ENCODE peak calls at places on chromosomes 11 and 22, in five cellular contexts. One of them, this sample, is unnamed.

GRCh38 chr22:37643225-37643847 is 3.9 kb downstream of the SH3BP1 start:
- DNase-seq in fibroblast of pulmonary artery: peak
- DNase-seq in Panc1: no peak
- DNase-seq in gastrocnemius medialis: peak
- DNase-seq in lower lobe of right lung: peak
- DNase-seq in this sample: peak

GRCh38 chr11:73265278-73265810 is 6.8 kb upstream of the P2RY6 start:
- DNase-seq in Panc1: no peak
- DNase-seq in lower lobe of right lung: no peak
- DNase-seq in gastrocnemius medialis: peak
- DNase-seq in fibroblast of pulmonary artery: no peak
- DNase-seq in this sample: no peak

GRCh38 chr11:96259053-96259837 is 83.8 kb downstream of the MAML2 start:
- DNase-seq in Panc1: no peak
- DNase-seq in fibroblast of pulmonary artery: peak
- DNase-seq in gastrocnemius medialis: no peak
- DNase-seq in lower lobe of right lung: no peak
- DNase-seq in this sample: peak

GRCh38 chr22:29733362-29734322 is 13.8 kb downstream of the CABP7 start:
- DNase-seq in Panc1: no peak
- DNase-seq in gastrocnemius medialis: peak
- DNase-seq in fibroblast of pulmonary artery: no peak
- DNase-seq in lower lobe of right lung: no peak
- DNase-seq in this sample: peak

GRCh38 chr11:61691378-61692156 is 11.4 kb downstream of the DAGLA start:
- DNase-seq in gastrocnemius medialis: no peak
- DNase-seq in fibroblast of pulmonary artery: no peak
- DNase-seq in lower lobe of right lung: no peak
- DNase-seq in Panc1: no peak
- DNase-seq in this sample: no peak

GRCh38 chr11:133753150-133753549 is 92.2 kb downstream of the SPATA19 start:
- DNase-seq in Panc1: no peak
- DNase-seq in lower lobe of right lung: no peak
- DNase-seq in gastrocnemius medialis: no peak
- DNase-seq in fibroblast of pulmonary artery: no peak
- DNase-seq in this sample: no peak

GRCh38 chr11:363948-364761 is 5.1 kb upstream of the B4GALNT4 start:
- DNase-seq in Panc1: peak
- DNase-seq in lower lobe of right lung: peak
- DNase-seq in fibroblast of pulmonary artery: peak
- DNase-seq in gastrocnemius medialis: no peak
- DNase-seq in this sample: peak

GRCh38 chr11:94199367-94200130 is 70.9 kb downstream of the PANX1 start:
- DNase-seq in fibroblast of pulmonary artery: no peak
- DNase-seq in Panc1: no peak
- DNase-seq in lower lobe of right lung: no peak
- DNase-seq in gastrocnemius medialis: no peak
- DNase-seq in this sample: no peak

GRCh38 chr22:22061085-22062077 is 78.8 kb upstream of the TOP3B start:
- DNase-seq in gastrocnemius medialis: peak
- DNase-seq in lower lobe of right lung: no peak
- DNase-seq in Panc1: no peak
- DNase-seq in fibroblast of pulmonary artery: peak
- DNase-seq in this sample: peak

GRCh38 chr22:31344369-31345330 is 1.5 kb downstream of the PATZ1 start:
- DNase-seq in gastrocnemius medialis: peak
- DNase-seq in Panc1: no peak
- DNase-seq in lower lobe of right lung: peak
- DNase-seq in fibroblast of pulmonary artery: peak
- DNase-seq in this sample: peak

GRCh38 chr11:103241574-103241973 is 132.3 kb downstream of the DYNC2H1 start:
- DNase-seq in fibroblast of pulmonary artery: no peak
- DNase-seq in gastrocnemius medialis: no peak
- DNase-seq in Panc1: no peak
- DNase-seq in lower lobe of right lung: no peak
- DNase-seq in this sample: no peak

GRCh38 chr11:27688076-27688475 is 12.2 kb downstream of the BDNF start:
- DNase-seq in lower lobe of right lung: no peak
- DNase-seq in Panc1: no peak
- DNase-seq in gastrocnemius medialis: no peak
- DNase-seq in fibroblast of pulmonary artery: no peak
- DNase-seq in this sample: no peak

GRCh38 chr11:107598225-107599139 is 7.5 kb downstream of the ELMOD1 start:
- DNase-seq in gastrocnemius medialis: no peak
- DNase-seq in fibroblast of pulmonary artery: peak
- DNase-seq in lower lobe of right lung: peak
- DNase-seq in Panc1: no peak
- DNase-seq in this sample: no peak

GRCh38 chr11:17637901-17638300 is 81.5 kb upstream of the MYOD1 start:
- DNase-seq in Panc1: no peak
- DNase-seq in lower lobe of right lung: no peak
- DNase-seq in gastrocnemius medialis: no peak
- DNase-seq in fibroblast of pulmonary artery: no peak
- DNase-seq in this sample: no peak

GRCh38 chr11:72058416-72059034 is 21.8 kb downstream of the NUMA1 start:
- DNase-seq in gastrocnemius medialis: peak
- DNase-seq in fibroblast of pulmonary artery: no peak
- DNase-seq in Panc1: no peak
- DNase-seq in lower lobe of right lung: no peak
- DNase-seq in this sample: no peak

GRCh38 chr11:128680906-128681305 is 13.0 kb upstream of the FLI1 start:
- DNase-seq in Panc1: no peak
- DNase-seq in gastrocnemius medialis: no peak
- DNase-seq in fibroblast of pulmonary artery: no peak
- DNase-seq in lower lobe of right lung: no peak
- DNase-seq in this sample: no peak

GRCh38 chr11:67640021-67640757 is 626 bp upstream of the TBX10 start:
- DNase-seq in fibroblast of pulmonary artery: peak
- DNase-seq in gastrocnemius medialis: peak
- DNase-seq in Panc1: no peak
- DNase-seq in lower lobe of right lung: peak
- DNase-seq in this sample: peak

DNA sequence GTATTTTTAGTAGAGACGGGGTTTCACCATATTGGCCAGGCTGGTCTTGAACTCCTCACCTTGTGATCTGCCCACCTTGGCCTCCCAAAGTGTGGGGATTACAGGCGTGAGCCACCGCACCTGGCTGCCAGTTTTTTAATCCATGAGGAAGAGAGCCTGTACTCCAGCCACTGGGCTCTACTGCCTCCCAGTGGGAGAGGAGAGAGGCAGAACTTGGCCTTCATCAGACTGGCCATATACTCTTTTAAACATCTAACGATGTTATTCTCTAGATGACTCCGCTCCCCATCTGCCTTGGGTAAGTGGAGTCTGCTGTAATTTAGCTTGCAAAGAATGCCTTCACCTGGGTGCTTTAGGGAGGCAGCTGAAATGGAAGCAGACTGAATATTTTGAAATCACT is 34.6 kb downstream of the SLC6A5 start:
- DNase-seq in gastrocnemius medialis: no peak
- DNase-seq in lower lobe of right lung: no peak
- DNase-seq in fibroblast of pulmonary artery: peak
- DNase-seq in Panc1: no peak
- DNase-seq in this sample: no peak
- TF ChIP-seq CTCF in gastrocnemius medialis: no peak
- TF ChIP-seq CTCF in lower lobe of right lung: no peak
- TF ChIP-seq CTCF in fibroblast of pulmonary artery: peak
- TF ChIP-seq CTCF in Panc1: peak
- TF ChIP-seq CTCF in this sample: no peak

DNA sequence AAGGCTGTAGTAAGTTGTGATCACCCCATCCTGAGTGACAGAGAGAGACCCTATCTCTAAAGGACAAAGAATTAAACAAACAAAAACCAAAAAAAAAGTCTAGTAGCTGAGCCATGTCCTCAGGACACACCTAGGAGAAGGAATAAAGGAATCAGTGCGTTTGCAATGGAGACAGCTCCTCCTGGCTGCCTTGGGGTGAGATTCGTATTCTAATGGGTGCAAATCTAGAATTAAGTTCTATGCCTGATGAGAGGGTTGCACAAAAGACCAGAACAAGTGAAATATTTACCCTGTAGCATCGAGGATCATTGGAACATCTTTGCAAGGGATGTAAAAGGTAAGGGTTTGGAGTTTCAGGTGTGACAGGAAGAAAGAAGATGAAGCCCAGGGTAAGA is 70.3 kb upstream of the BMAL1 start:
- DNase-seq in lower lobe of right lung: no peak
- DNase-seq in Panc1: no peak
- DNase-seq in gastrocnemius medialis: no peak
- DNase-seq in fibroblast of pulmonary artery: no peak
- DNase-seq in this sample: no peak
- H3K4me3 ChIP-seq in lower lobe of right lung: peak
- H3K4me3 ChIP-seq in Panc1: no peak
- H3K4me3 ChIP-seq in gastrocnemius medialis: no peak
- H3K4me3 ChIP-seq in fibroblast of pulmonary artery: no peak
- H3K4me3 ChIP-seq in this sample: no peak

GRCh38 chr11:111833524-111833923 is 37.9 kb downstream of the ALG9 start:
- DNase-seq in Panc1: no peak
- DNase-seq in lower lobe of right lung: no peak
- DNase-seq in fibroblast of pulmonary artery: peak
- DNase-seq in gastrocnemius medialis: no peak
- DNase-seq in this sample: no peak
- TF ChIP-seq CTCF in Panc1: peak
- TF ChIP-seq CTCF in lower lobe of right lung: no peak
- TF ChIP-seq CTCF in fibroblast of pulmonary artery: no peak
- TF ChIP-seq CTCF in gastrocnemius medialis: no peak
- TF ChIP-seq CTCF in this sample: peak

DNA sequence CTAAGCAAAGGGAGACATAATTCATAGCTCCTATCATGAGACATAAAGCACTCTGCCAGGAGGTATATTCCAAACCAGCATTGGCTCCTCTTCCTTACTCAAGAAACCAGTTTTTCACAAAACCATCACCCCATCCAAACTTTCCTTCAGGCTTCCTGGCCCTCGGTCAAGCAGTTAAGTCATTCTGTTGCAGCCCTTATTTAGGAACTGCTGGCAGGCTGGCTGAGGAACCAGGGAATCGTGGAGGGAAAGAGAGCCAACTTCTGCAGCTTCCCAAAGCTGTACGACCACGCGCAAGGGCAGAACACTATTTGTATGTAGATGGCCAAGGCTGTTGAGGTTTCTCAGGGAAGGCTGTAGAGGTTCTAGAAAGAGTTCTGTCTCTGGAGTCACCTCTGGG is 669 bp downstream of the IFT46 start:
- DNase-seq in lower lobe of right lung: no peak
- DNase-seq in Panc1: no peak
- DNase-seq in gastrocnemius medialis: no peak
- DNase-seq in fibroblast of pulmonary artery: peak
- DNase-seq in this sample: peak
- H3K4me3 ChIP-seq in lower lobe of right lung: peak
- H3K4me3 ChIP-seq in Panc1: no peak
- H3K4me3 ChIP-seq in gastrocnemius medialis: peak
- H3K4me3 ChIP-seq in fibroblast of pulmonary artery: peak
- H3K4me3 ChIP-seq in this sample: peak

DNA sequence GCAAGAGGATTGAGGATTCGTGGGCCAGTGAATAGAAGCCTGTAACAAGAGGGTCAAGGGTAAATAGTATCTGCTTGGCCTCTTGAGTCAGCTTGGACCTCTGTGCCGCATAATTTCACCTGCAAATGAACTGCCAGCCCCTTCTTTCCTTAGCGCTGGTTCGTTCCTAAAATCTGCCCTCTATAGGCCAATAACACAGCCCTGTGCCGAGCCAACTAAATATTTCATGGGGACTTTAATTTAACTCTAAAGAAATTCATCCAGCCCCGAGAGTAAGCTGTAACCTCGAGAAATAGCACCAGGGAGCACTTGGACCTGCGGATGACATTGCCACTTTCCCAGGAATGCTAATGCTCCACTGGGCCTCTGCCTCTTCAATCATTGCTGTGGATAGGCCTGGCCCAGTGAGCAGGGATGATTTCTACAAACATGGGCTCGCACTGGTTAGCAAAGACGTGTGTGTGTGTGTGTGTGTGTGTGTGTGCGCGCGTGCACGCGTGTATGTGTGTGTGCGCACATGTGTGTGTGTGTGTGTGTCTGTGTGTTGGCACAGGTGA is 95.3 kb upstream of the TBCEL start:
- DNase-seq in Panc1: no peak
- DNase-seq in lower lobe of right lung: no peak
- DNase-seq in fibroblast of pulmonary artery: no peak
- DNase-seq in gastrocnemius medialis: no peak
- DNase-seq in this sample: no peak
- TF ChIP-seq CTCF in Panc1: no peak
- TF ChIP-seq CTCF in lower lobe of right lung: no peak
- TF ChIP-seq CTCF in fibroblast of pulmonary artery: no peak
- TF ChIP-seq CTCF in gastrocnemius medialis: no peak
- TF ChIP-seq CTCF in this sample: no peak

DNA sequence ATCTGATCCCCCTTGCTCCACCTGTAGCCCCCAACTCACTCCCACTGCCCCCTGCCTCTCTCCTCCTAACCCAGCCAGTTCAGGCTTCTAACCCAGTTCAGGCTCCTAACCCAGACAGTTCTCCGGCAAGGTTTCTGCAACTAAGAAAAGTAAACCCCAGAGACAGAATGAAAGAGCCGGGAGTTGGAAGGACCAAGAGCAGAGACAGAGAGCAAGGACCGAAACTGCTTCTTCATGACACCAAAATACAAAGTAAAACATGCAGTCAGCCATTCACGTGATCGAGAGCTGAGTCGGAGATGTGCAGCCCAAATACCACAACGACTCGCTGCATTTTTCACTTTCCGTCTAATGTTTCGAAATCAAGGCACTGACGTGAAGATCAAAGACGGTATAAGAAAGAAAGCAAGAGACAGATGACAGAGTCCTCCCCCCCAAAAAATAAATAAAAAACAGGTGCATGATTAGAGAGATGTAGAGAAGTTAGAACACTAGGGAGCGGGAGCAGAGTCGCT is 844 bp downstream of the IL10RA start:
- DNase-seq in gastrocnemius medialis: no peak
- DNase-seq in lower lobe of right lung: no peak
- DNase-seq in fibroblast of pulmonary artery: no peak
- DNase-seq in Panc1: no peak
- DNase-seq in this sample: peak
- H3K4me3 ChIP-seq in gastrocnemius medialis: peak
- H3K4me3 ChIP-seq in lower lobe of right lung: peak
- H3K4me3 ChIP-seq in fibroblast of pulmonary artery: no peak
- H3K4me3 ChIP-seq in Panc1: no peak
- H3K4me3 ChIP-seq in this sample: no peak